ENCODE peak calls at places on chromosomes 2 and 18, in seven cellular contexts. U, S, L, N, D, Y and I are unnamed samples.

GRCh38 chr2:240561325-240561971 is 1.3 kb downstream of the DUSP28 start:
- DNase-seq in U (peak), S (peak), L (peak), N (no peak), D (peak), Y (no peak), I (no peak)

GRCh38 chr18:32284284-32284683 is 94.4 kb downstream of the MEP1B start:
- DNase-seq in U (no peak), S (no peak), L (peak), N (no peak), D (no peak), Y (no peak), I (no peak)

GRCh38 chr18:35024965-35025364 is 16.2 kb upstream of the MAPRE2 start:
- DNase-seq in U (no peak), S (peak), L (peak), N (no peak), D (no peak), Y (no peak), I (no peak)

GRCh38 chr18:596288-596881 is 403 bp upstream of the CLUL1 start:
- DNase-seq in U (peak), S (no peak), L (no peak), N (peak), D (peak), Y (peak), I (peak)

GRCh38 chr2:46866770-46867246 is 48.8 kb downstream of the MCFD2 start:
- DNase-seq in U (no peak), S (no peak), L (no peak), N (no peak), D (no peak), Y (no peak), I (no peak)

GRCh38 chr2:76391663-76392062 is 680.9 kb upstream of the GCFC2 start:
- DNase-seq in U (no peak), S (no peak), L (no peak), N (no peak), D (no peak), Y (no peak), I (no peak)

GRCh38 chr2:135820003-135820618 is 16.9 kb downstream of the LCT start:
- DNase-seq in U (no peak), S (no peak), L (peak), N (no peak), D (no peak), Y (no peak), I (no peak)

GRCh38 chr2:98444436-98445166 is at the start of gene INPP4A:
- DNase-seq in U (peak), S (peak), L (peak), N (peak), D (peak), Y (peak), I (peak)

GRCh38 chr18:34543356-34543755 is 166.7 kb upstream of the DTNA start:
- DNase-seq in U (no peak), S (no peak), L (no peak), N (no peak), D (no peak), Y (no peak), I (no peak)

GRCh38 chr18:48782381-48782841 is 168.4 kb downstream of the SMAD7 start:
- DNase-seq in U (no peak), S (peak), L (no peak), N (no peak), D (no peak), Y (no peak), I (no peak)

GRCh38 chr2:74828534-74828933 is 5.4 kb upstream of the HK2 start:
- DNase-seq in U (no peak), S (no peak), L (no peak), N (no peak), D (no peak), Y (no peak), I (no peak)

GRCh38 chr2:26432856-26433255 is 31.1 kb downstream of the DRC1 start:
- DNase-seq in U (no peak), S (no peak), L (no peak), N (no peak), D (no peak), Y (no peak), I (no peak)

GRCh38 chr2:195105581-195105980 is 551.4 kb upstream of the SLC39A10 start:
- DNase-seq in U (peak), S (no peak), L (no peak), N (no peak), D (no peak), Y (no peak), I (no peak)

GRCh38 chr2:218631837-218632236 is 24.1 kb downstream of the PLCD4 start:
- DNase-seq in U (no peak), S (no peak), L (peak), N (no peak), D (no peak), Y (no peak), I (no peak)

GRCh38 chr2:167187910-167188595 is 299.8 kb downstream of the XIRP2 start:
- DNase-seq in U (no peak), S (no peak), L (no peak), N (no peak), D (no peak), Y (no peak), I (no peak)

GRCh38 chr2:190537765-190538164 is 3.2 kb upstream of the NEMP2 start:
- DNase-seq in U (peak), S (peak), L (peak), N (peak), D (no peak), Y (no peak), I (no peak)

GRCh38 chr2:68556384-68556783 is 87.0 kb upstream of the PROKR1 start:
- DNase-seq in U (no peak), S (peak), L (peak), N (no peak), D (no peak), Y (no peak), I (no peak)

GRCh38 chr2:112840068-112840445 is 3.5 kb upstream of the IL1B start:
- DNase-seq in U (no peak), S (no peak), L (no peak), N (no peak), D (no peak), Y (no peak), I (no peak)
- H3K27ac ChIP-seq in U (no peak), S (no peak), L (no peak), N (no peak), D (no peak), Y (no peak), I (no peak)

GRCh38 chr2:202355993-202356505 is 20.1 kb upstream of the BMPR2 start:
- DNase-seq in U (no peak), S (no peak), L (no peak), N (no peak), D (no peak), Y (no peak), I (no peak)

GRCh38 chr2:202360646-202361045 is 15.5 kb upstream of the BMPR2 start:
- DNase-seq in U (peak), S (no peak), L (no peak), N (peak), D (no peak), Y (no peak), I (no peak)

DNA sequence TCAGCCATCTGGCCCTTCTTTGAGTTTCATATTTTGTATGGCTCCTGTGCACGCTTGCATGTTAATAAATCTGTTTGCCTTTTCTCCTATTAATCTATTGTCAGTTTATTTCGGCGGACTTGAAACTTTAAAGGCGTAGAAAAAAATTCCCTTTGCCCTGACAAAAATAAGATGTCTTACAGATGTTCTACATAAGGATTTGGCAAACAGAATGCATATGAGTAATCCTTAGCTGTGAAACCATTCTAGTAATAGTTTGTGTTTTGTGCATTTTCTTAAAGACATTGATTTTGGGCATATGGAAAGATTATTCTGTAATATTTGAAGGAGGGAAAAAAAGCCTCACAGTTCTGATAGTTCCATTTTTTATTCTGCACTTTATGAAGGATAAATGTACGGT is 15.0 kb upstream of the BMPR2 start:
- DNase-seq in U (no peak), S (no peak), L (peak), N (no peak), D (no peak), Y (no peak), I (no peak)
- H3K4ac ChIP-seq in U (peak), S (no peak), L (no peak), N (no peak), D (no peak), Y (no peak), I (no peak)

GRCh38 chr2:25341031-25341727 is 546 bp downstream of the DNMT3A start:
- DNase-seq in U (no peak), S (no peak), L (no peak), N (no peak), D (no peak), Y (no peak), I (no peak)
- H3K27ac ChIP-seq in U (no peak), S (no peak), L (no peak), N (no peak), D (no peak), Y (no peak), I (no peak)

DNA sequence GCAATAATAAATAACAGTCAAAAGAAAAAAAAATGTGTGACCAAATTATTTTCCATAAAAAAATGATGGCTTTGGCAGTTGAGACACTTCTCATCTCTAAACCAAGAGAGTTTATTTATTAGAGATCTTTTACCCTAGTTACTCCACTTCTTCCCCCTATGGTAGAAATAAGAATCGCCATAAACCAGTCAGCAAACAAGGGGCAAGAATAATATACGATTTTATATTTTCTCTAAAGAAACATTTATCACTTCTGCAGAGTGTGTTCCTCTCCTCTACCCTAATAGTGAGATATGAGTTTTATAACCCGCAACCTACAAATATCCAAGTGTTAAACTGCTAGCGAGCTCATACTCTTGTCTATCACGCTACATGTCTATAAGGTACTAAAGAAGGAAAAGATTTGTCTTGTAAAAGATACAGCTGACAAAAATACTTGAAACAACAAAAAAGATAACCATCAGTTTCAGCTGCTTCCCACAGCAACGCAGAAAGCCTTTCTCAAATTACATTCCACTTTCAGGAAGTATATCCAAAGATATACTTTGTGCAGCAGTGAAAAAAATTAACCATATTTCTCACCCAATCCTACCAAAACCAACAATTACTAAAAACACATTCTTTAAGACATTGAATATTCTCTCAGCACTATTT is 2.2 kb downstream of the RNF103 start:
- DNase-seq in U (peak), S (peak), L (peak), N (no peak), D (no peak), Y (no peak), I (no peak)
- H3K4ac ChIP-seq in U (no peak), S (no peak), L (no peak), N (no peak), D (no peak), Y (no peak), I (no peak)